ENCODE peak calls at places on chromosomes 6 and 20, in four cellular contexts. N is IMR-90, P is nucleus accumbens, I is renal cortical epithelial cell. B is an unnamed sample.

GRCh38 chr6:27901801-27902200 is 10.4 kb downstream of the OR2B2 start:
- DNase-seq in I (no peak), N (no peak), P (no peak), B (no peak)

GRCh38 chr6:118344014-118344670 is 204.0 kb upstream of the PLN start:
- DNase-seq in I (no peak), P (no peak), N (peak; percentile 42), B (no peak)

GRCh38 chr6:116536216-116536621 is 9.3 kb downstream of the TRAPPC3L start:
- DNase-seq in P (no peak), I (peak; percentile 76), N (peak; percentile 71), B (no peak)

GRCh38 chr6:28817808-28818145 is 106.0 kb downstream of the TRIM27 start:
- DNase-seq in N (no peak), P (no peak), I (no peak), B (no peak)

GRCh38 chr20:25318471-25319240 is 70.8 kb downstream of the PYGB start:
- DNase-seq in N (no peak), I (no peak), P (peak; percentile 50), B (peak; percentile 24)

GRCh38 chr6:41700577-41701347 is 34.6 kb downstream of the TFEB start:
- DNase-seq in N (no peak), P (peak; percentile 33), I (no peak), B (peak; percentile 62)

GRCh38 chr20:1130849-1131248 is 12.4 kb downstream of the PSMF1 start:
- DNase-seq in P (no peak), I (no peak), N (no peak), B (no peak)

GRCh38 chr6:167893416-167893815 is 66.7 kb downstream of the AFDN start:
- DNase-seq in N (peak; percentile 52), I (peak; percentile 90), P (no peak), B (no peak)

GRCh38 chr6:43842231-43842794 is 72.3 kb downstream of the VEGFA start:
- DNase-seq in I (no peak), N (peak; percentile 72), P (no peak), B (no peak)

GRCh38 chr6:30685977-30686907 is at the start of gene PPP1R18:
- DNase-seq in N (peak; percentile 49), P (peak; percentile 56), I (no peak), B (peak; percentile 49)

GRCh38 chr6:160421854-160422253 is 73.7 kb downstream of the SLC22A3 start:
- DNase-seq in I (no peak), P (no peak), N (no peak), B (no peak)

GRCh38 chr20:31260326-31260932 is 3.0 kb downstream of the DEFB115 start:
- DNase-seq in I (no peak), P (no peak), N (no peak), B (no peak)

GRCh38 chr6:110590821-110591351 is 114.5 kb upstream of the SLC22A16 start:
- DNase-seq in N (peak; percentile 71), I (no peak), P (no peak), B (no peak)

GRCh38 chr6:43778131-43778857 is 8.3 kb downstream of the VEGFA start:
- DNase-seq in P (no peak), N (no peak), I (no peak), B (no peak)

GRCh38 chr20:60589624-60590023 is 631.4 kb downstream of the CDH26 start:
- DNase-seq in I (no peak), N (peak; percentile 3), P (no peak), B (no peak)

GRCh38 chr20:16459019-16459700 is 114.1 kb downstream of the KIF16B start:
- DNase-seq in I (peak; percentile 82), P (no peak), N (peak; percentile 85), B (no peak)

GRCh38 chr6:81966968-81967367 is 214.5 kb upstream of the TENT5A start:
- DNase-seq in I (no peak), N (no peak), P (no peak), B (no peak)

GRCh38 chr6:156379946-156380707 is 397.1 kb upstream of the ARID1B start:
- DNase-seq in N (peak; percentile 59), I (peak; percentile 3), P (no peak), B (no peak)

GRCh38 chr20:35954907-35955251 is 577 bp upstream of the SCAND1 start:
- DNase-seq in I (peak; percentile 38), N (peak; percentile 43), P (no peak), B (no peak)

GRCh38 chr6:7151381-7151780 is 43.6 kb downstream of the RREB1 start:
- DNase-seq in N (no peak), I (no peak), P (no peak), B (no peak)

GRCh38 chr6:72916906-72917305 is 295.0 kb downstream of the KCNQ5 start:
- DNase-seq in P (no peak), N (no peak), I (no peak), B (no peak)

GRCh38 chr20:31496761-31497295 is 17.4 kb upstream of the HM13 start:
- DNase-seq in I (no peak), P (no peak), N (no peak), B (no peak)

GRCh38 chr6:41098366-41098765 is 25.6 kb downstream of the NFYA start:
- DNase-seq in N (no peak), I (no peak), P (no peak), B (no peak)